ENCODE peak calls at places on chromosomes 12 and 14, in four cellular contexts. O is GM12878, C is K562, D is HCT116. P is an unnamed sample.

GRCh38 chr12:47851303-47851952 is 31.7 kb upstream of the HDAC7 start:
- DNase-seq in O (no peak), C (no peak), D (no peak), P (no peak)

GRCh38 chr12:49231881-49232650 is 32.8 kb upstream of the TUBA1C start:
- DNase-seq in O (no peak), C (no peak), D (no peak), P (no peak)

GRCh38 chr12:11949738-11950403 is 120.9 kb upstream of the BCL2L14 start:
- DNase-seq in O (no peak), C (no peak), D (no peak), P (peak; percentile 33)

GRCh38 chr14:101054671-101055070 is 151.1 kb upstream of the RTL1 start:
- DNase-seq in O (no peak), C (no peak), D (no peak), P (no peak)

GRCh38 chr12:120257041-120257821 is 8.3 kb downstream of the PXN start:
- DNase-seq in O (no peak), C (no peak), D (no peak), P (no peak)

GRCh38 chr12:75479963-75480461 is 543 bp upstream of the GLIPR1 start:
- DNase-seq in O (no peak), C (no peak), D (no peak), P (no peak)

GRCh38 chr14:104114421-104115130 is 23.8 kb upstream of the KIF26A start:
- DNase-seq in O (no peak), C (no peak), D (no peak), P (no peak)

GRCh38 chr12:68962855-68963455 is 30.0 kb upstream of the CPM start:
- DNase-seq in O (no peak), C (no peak), D (no peak), P (no peak)

GRCh38 chr12:114209852-114210251 is 196.1 kb downstream of the TBX5 start:
- DNase-seq in O (no peak), C (no peak), D (no peak), P (no peak)

GRCh38 chr14:59362533-59362932 is 102.6 kb downstream of the GPR135 start:
- DNase-seq in O (no peak), C (no peak), D (peak; percentile 43), P (no peak)

GRCh38 chr14:56803816-56804535 is 6.3 kb downstream of the OTX2 start:
- DNase-seq in O (no peak), C (no peak), D (no peak), P (no peak)

GRCh38 chr12:3598896-3599295 is 107.9 kb downstream of the PRMT8 start:
- DNase-seq in O (no peak), C (no peak), D (no peak), P (no peak)

GRCh38 chr14:24816929-24817637 is 183.1 kb upstream of the GZMB start:
- DNase-seq in O (no peak), C (no peak), D (no peak), P (no peak)

GRCh38 chr12:109927622-109928021 is 27.5 kb downstream of the TCHP start:
- DNase-seq in O (no peak), C (peak; percentile 63), D (peak; percentile 28), P (no peak)

GRCh38 chr12:25796523-25797000 is 161.9 kb upstream of the RASSF8 start:
- DNase-seq in O (no peak), C (no peak), D (no peak), P (no peak)

GRCh38 chr12:25800101-25800500 is 158.4 kb upstream of the RASSF8 start:
- DNase-seq in O (no peak), C (no peak), D (no peak), P (no peak)

GRCh38 chr12:25797949-25798348 is 160.5 kb upstream of the RASSF8 start:
- DNase-seq in O (no peak), C (no peak), D (no peak), P (no peak)

GRCh38 chr12:25794580-25794979 is 163.9 kb upstream of the RASSF8 start:
- DNase-seq in O (no peak), C (no peak), D (no peak), P (no peak)

GRCh38 chr12:25797335-25797863 is 161.1 kb upstream of the RASSF8 start:
- DNase-seq in O (no peak), C (no peak), D (no peak), P (no peak)
- TF ChIP-seq EGR1 in O (no peak), C (no peak), D (no peak), P (no peak)

GRCh38 chr12:124566181-124567034 is 1.0 kb downstream of the NCOR2 start:
- DNase-seq in O (no peak), C (peak; percentile 86), D (peak; percentile 42), P (peak; percentile 85)

GRCh38 chr12:124565656-124566180 is 1.7 kb downstream of the NCOR2 start:
- DNase-seq in O (no peak), C (no peak), D (no peak), P (no peak)

GRCh38 chr12:124567673-124568373 is 411 bp upstream of the NCOR2 start:
- DNase-seq in O (no peak), C (peak; percentile 95), D (no peak), P (no peak)

GRCh38 chr12:124568431-124569374 is 1.3 kb upstream of the NCOR2 start:
- DNase-seq in O (peak; percentile 53), C (peak; percentile 40), D (no peak), P (peak; percentile 63)

DNA sequence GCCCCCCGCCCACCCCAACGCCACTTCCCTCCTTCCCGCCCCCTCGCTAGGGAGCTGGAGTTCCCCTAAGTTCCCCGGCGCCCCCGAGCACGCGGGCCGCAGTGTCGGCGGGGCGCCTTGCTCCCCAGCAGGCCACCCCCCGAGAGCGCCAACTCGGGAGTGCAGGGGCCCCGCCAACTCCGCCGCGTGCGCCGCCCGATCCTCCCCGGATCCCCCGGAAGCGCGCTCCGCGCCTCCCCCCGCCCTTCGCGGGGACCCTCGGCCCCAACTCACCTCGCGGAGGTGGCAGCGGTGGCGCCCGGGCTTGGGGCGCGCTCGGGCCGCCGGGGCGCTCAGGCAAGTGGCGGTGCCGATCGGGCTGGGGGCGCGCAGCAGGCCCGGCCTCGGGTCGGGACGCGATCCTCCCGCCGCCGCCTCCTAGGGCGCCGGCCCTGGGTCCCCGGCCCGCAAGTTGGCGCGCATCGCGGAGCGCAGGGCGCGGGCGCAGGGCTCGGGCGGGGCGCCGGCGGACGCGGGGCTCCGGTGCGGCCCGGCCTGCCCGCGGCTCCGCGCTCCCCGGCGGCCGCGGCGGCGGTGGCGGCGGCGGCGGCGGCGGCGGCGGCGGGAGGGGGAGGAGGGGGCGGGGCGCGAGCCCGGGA is at the start of gene NCOR2:
- DNase-seq in O (no peak), C (peak; percentile 67), D (no peak), P (no peak)
- TF ChIP-seq EGR1 in O (no peak), C (no peak), D (no peak), P (no peak)

GRCh38 chr12:96343347-96343954 is 56.8 kb downstream of the CDK17 start:
- DNase-seq in O (peak; percentile 79), C (no peak), D (no peak), P (no peak)

GRCh38 chr12:96334502-96334901 is 65.7 kb downstream of the CDK17 start:
- DNase-seq in O (no peak), C (no peak), D (no peak), P (no peak)

GRCh38 chr12:96336489-96336888 is 63.8 kb downstream of the CDK17 start:
- DNase-seq in O (no peak), C (no peak), D (no peak), P (no peak)

GRCh38 chr12:96335270-96335669 is 65.0 kb downstream of the CDK17 start:
- DNase-seq in O (peak; percentile 77), C (no peak), D (no peak), P (no peak)

GRCh38 chr12:96338852-96339478 is 61.3 kb downstream of the CDK17 start:
- DNase-seq in O (no peak), C (no peak), D (no peak), P (no peak)
- TF ChIP-seq EGR1 in O (no peak), C (no peak), D (no peak), P (no peak)

GRCh38 chr14:65077318-65077717 is 25.0 kb downstream of the MAX start:
- DNase-seq in O (no peak), C (no peak), D (no peak), P (no peak)
- TF ChIP-seq EGR1 in O (no peak), C (no peak), D (no peak), P (no peak)

DNA sequence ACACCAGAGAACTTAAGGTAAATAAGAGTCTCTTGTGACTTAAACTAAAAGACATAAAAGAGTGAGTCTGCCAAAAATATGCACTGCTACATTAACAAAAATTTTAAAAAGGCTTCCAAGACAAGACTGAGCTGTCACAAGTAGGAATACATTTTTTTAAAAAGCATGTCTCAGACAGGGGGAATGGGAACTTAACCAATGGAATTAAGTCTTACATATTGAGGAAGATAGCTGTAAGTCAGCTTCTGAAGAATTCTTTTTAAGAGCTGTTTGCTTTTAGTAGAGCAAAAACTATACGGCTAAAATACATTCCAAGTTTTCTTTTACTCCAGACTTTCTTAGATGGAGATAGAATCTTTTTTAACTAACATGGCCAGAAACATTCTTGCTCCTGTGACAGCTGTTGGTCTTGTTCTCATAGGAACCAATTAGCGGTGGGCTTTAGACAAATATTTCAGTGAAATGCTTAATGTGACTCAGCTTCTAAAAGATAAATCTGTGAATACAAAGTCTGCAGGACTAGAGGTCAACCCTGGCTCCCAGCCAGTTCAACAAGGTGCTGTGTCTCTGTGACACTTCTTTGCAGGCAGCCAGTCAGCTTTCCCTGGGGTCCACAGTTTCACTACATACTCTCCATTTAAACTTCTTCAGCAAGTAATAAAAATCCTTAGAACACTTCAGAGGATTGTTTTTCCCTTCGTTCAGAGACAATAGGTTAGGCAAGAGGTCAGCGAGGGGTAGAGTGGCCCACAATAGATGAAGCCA is 187.6 kb downstream of the NAV3 start:
- DNase-seq in O (no peak), C (no peak), D (no peak), P (no peak)
- TF ChIP-seq EGR1 in O (no peak), C (no peak), D (no peak), P (no peak)

P was measured in H1.